ENCODE peak calls at places on chromosome 15, in nine cellular contexts. F, J, I, G, U, Q, S, N and Y are unnamed samples.
A peak's percentile ranks its signal among the peaks of the same experiment; 100 is the strongest.

GRCh38 chr15:40064231-40064894 is 25.4 kb upstream of the SRP14 start:
- DNase-seq in F (no peak), J (no peak), I (no peak), G (peak; percentile 59), U (no peak), Q (no peak), S (peak; percentile 41), N (no peak), Y (peak; percentile 91)

GRCh38 chr15:101504866-101505609 is 15.5 kb upstream of the PCSK6 start:
- DNase-seq in F (no peak), J (no peak), I (no peak), G (no peak), U (no peak), Q (no peak), S (no peak), N (no peak), Y (no peak)

GRCh38 chr15:41256577-41257038 is 25.5 kb downstream of the CHP1 start:
- DNase-seq in F (no peak), J (no peak), I (no peak), G (peak; percentile 45), U (no peak), Q (no peak), S (no peak), N (no peak), Y (no peak)

GRCh38 chr15:89704411-89704810 is 13.8 kb downstream of the WDR93 start:
- DNase-seq in F (no peak), J (no peak), I (no peak), G (no peak), U (no peak), Q (no peak), S (no peak), N (no peak), Y (no peak)

GRCh38 chr15:91380114-91380513 is 280.1 kb downstream of the SV2B start:
- DNase-seq in F (no peak), J (no peak), I (no peak), G (no peak), U (no peak), Q (no peak), S (no peak), N (no peak), Y (no peak)

GRCh38 chr15:79539426-79539825 is 107.3 kb downstream of the MINAR1 start:
- DNase-seq in F (no peak), J (no peak), I (no peak), G (peak; percentile 7), U (no peak), Q (no peak), S (no peak), N (no peak), Y (no peak)

GRCh38 chr15:33915571-33916407 is 52.5 kb upstream of the CHRM5 start:
- DNase-seq in F (peak; percentile 66), J (no peak), I (peak; percentile 28), G (no peak), U (no peak), Q (no peak), S (no peak), N (peak; percentile 31), Y (peak; percentile 51)

GRCh38 chr15:42544858-42545629 is 3.5 kb downstream of the LRRC57 start:
- DNase-seq in F (no peak), J (no peak), I (no peak), G (no peak), U (no peak), Q (no peak), S (no peak), N (no peak), Y (no peak)

GRCh38 chr15:75693501-75694240 is 19.0 kb downstream of the CSPG4 start:
- DNase-seq in F (no peak), J (no peak), I (no peak), G (peak; percentile 67), U (no peak), Q (no peak), S (no peak), N (no peak), Y (peak; percentile 59)

GRCh38 chr15:65981837-65982696 is 112.8 kb downstream of the RAB11A start:
- DNase-seq in F (peak; percentile 65), J (peak; percentile 56), I (peak; percentile 88), G (peak; percentile 34), U (peak; percentile 44), Q (no peak), S (no peak), N (peak; percentile 69), Y (peak; percentile 46)

GRCh38 chr15:38879909-38880471 is 315.4 kb upstream of the RASGRP1 start:
- DNase-seq in F (peak; percentile 18), J (no peak), I (no peak), G (no peak), U (no peak), Q (no peak), S (no peak), N (no peak), Y (peak; percentile 35)

GRCh38 chr15:38610748-38611147 is 46.1 kb upstream of the RASGRP1 start:
- DNase-seq in F (no peak), J (peak; percentile 51), I (no peak), G (no peak), U (no peak), Q (no peak), S (no peak), N (no peak), Y (no peak)

GRCh38 chr15:83205725-83206324 is 1.8 kb downstream of the HDGFL3 start:
- DNase-seq in F (no peak), J (no peak), I (no peak), G (peak; percentile 74), U (no peak), Q (no peak), S (no peak), N (no peak), Y (peak; percentile 64)

GRCh38 chr15:36370735-36371115 is 208.7 kb upstream of the CDIN1 start:
- DNase-seq in F (no peak), J (no peak), I (no peak), G (peak; percentile 69), U (no peak), Q (no peak), S (no peak), N (no peak), Y (peak; percentile 69)

GRCh38 chr15:60370105-60370803 is 27.5 kb downstream of the ANXA2 start:
- DNase-seq in F (no peak), J (no peak), I (no peak), G (no peak), U (no peak), Q (peak; percentile 57), S (no peak), N (no peak), Y (peak; percentile 69)

GRCh38 chr15:69609176-69609575 is 156.6 kb downstream of the RPLP1 start:
- DNase-seq in F (no peak), J (no peak), I (no peak), G (peak; percentile 77), U (no peak), Q (no peak), S (no peak), N (no peak), Y (peak; percentile 18)

GRCh38 chr15:29968099-29968892 is 114.5 kb upstream of the GOLGA8J start:
- DNase-seq in F (no peak), J (no peak), I (peak; percentile 54), G (peak; percentile 53), U (peak; percentile 17), Q (no peak), S (no peak), N (no peak), Y (peak; percentile 45)

GRCh38 chr15:62816342-62817059 is 226.0 kb upstream of the TPM1 start:
- DNase-seq in F (no peak), J (no peak), I (no peak), G (no peak), U (no peak), Q (no peak), S (no peak), N (no peak), Y (no peak)

GRCh38 chr15:72169236-72169920 is 28.2 kb downstream of the GRAMD2A start:
- DNase-seq in F (no peak), J (no peak), I (no peak), G (no peak), U (no peak), Q (no peak), S (no peak), N (no peak), Y (no peak)

GRCh38 chr15:43769584-43770228 is 7.1 kb downstream of the ELL3 start:
- DNase-seq in F (peak; percentile 63), J (peak; percentile 74), I (peak; percentile 78), G (peak; percentile 77), U (no peak), Q (no peak), S (peak; percentile 54), N (peak; percentile 26), Y (peak; percentile 52)

GRCh38 chr15:89307791-89308190 is 26.8 kb downstream of the POLG start:
- DNase-seq in F (no peak), J (no peak), I (no peak), G (peak; percentile 58), U (no peak), Q (no peak), S (no peak), N (no peak), Y (peak; percentile 20)

GRCh38 chr15:64857421-64857820 is 15.7 kb downstream of the PLEKHO2 start:
- DNase-seq in F (no peak), J (no peak), I (no peak), G (peak; percentile 67), U (no peak), Q (no peak), S (no peak), N (no peak), Y (no peak)

GRCh38 chr15:100849021-100849831 is 30.4 kb upstream of the ALDH1A3 start:
- DNase-seq in F (peak; percentile 72), J (peak; percentile 77), I (peak; percentile 61), G (peak; percentile 41), U (no peak), Q (peak; percentile 55), S (peak; percentile 44), N (no peak), Y (peak; percentile 85)

GRCh38 chr15:84659904-84660781 is 2.1 kb upstream of the NMB start:
- DNase-seq in F (no peak), J (no peak), I (no peak), G (no peak), U (no peak), Q (no peak), S (no peak), N (no peak), Y (no peak)

GRCh38 chr15:37101634-37102314 is 1.4 kb upstream of the MEIS2 start:
- DNase-seq in F (peak; percentile 57), J (no peak), I (peak; percentile 81), G (peak; percentile 94), U (peak; percentile 48), Q (peak; percentile 89), S (no peak), N (peak; percentile 47), Y (peak; percentile 90)

GRCh38 chr15:79179108-79179561 is 88.6 kb upstream of the RASGRF1 start:
- DNase-seq in F (no peak), J (no peak), I (no peak), G (peak; percentile 57), U (no peak), Q (no peak), S (peak; percentile 79), N (no peak), Y (peak; percentile 88)

GRCh38 chr15:76976572-76977270 is 18.2 kb upstream of the PSTPIP1 start:
- DNase-seq in F (no peak), J (no peak), I (no peak), G (no peak), U (no peak), Q (no peak), S (no peak), N (no peak), Y (no peak)

GRCh38 chr15:25850154-25851111 is 12.7 kb downstream of the ATP10A start:
- DNase-seq in F (peak; percentile 64), J (peak; percentile 76), I (peak; percentile 53), G (peak; percentile 94), U (peak; percentile 30), Q (peak; percentile 44), S (no peak), N (no peak), Y (peak; percentile 89)

GRCh38 chr15:43878466-43878865 is 51.7 kb downstream of the WDR76 start:
- DNase-seq in F (no peak), J (no peak), I (no peak), G (no peak), U (no peak), Q (no peak), S (no peak), N (no peak), Y (no peak)

GRCh38 chr15:80026754-80027153 is 32.7 kb upstream of the ZFAND6 start:
- DNase-seq in F (no peak), J (no peak), I (no peak), G (no peak), U (no peak), Q (no peak), S (no peak), N (no peak), Y (no peak)

GRCh38 chr15:100877551-100877950 is 2.1 kb upstream of the ALDH1A3 start:
- DNase-seq in F (no peak), J (no peak), I (no peak), G (no peak), U (no peak), Q (no peak), S (no peak), N (no peak), Y (no peak)